ENCODE peak calls at places on chromosomes 11 and 22, in five cellular contexts. C is RPMI7951, B is left cardiac atrium, G is HTR-8/SVneo, Y is pulmonary artery endothelial cell. R is an unnamed sample.

GRCh38 chr11:123409886-123410549 is 20.1 kb upstream of the GRAMD1B start:
- DNase-seq in G (no peak), C (no peak), Y (no peak), B (no peak), R (no peak)

GRCh38 chr11:29272019-29272654 is 744.7 kb downstream of the KCNA4 start:
- DNase-seq in Y (peak), B (no peak), C (peak), G (peak), R (peak)

GRCh38 chr11:88357323-88358039 is 19.9 kb upstream of the CTSC start:
- DNase-seq in B (no peak), G (no peak), Y (no peak), C (peak), R (no peak)

GRCh38 chr22:22721681-22722309 is 77.4 kb downstream of the GGTLC2 start:
- DNase-seq in G (no peak), C (peak), Y (no peak), B (no peak), R (no peak)

GRCh38 chr11:47863189-47863892 is 15.2 kb upstream of the NUP160 start:
- DNase-seq in B (no peak), C (peak), G (no peak), Y (no peak), R (no peak)

GRCh38 chr11:126189109-126189929 is 22.1 kb downstream of the RPUSD4 start:
- DNase-seq in G (no peak), C (no peak), Y (no peak), B (no peak), R (no peak)

GRCh38 chr11:30281476-30282288 is 41.2 kb upstream of the ARL14EP start:
- DNase-seq in C (no peak), G (no peak), B (no peak), Y (no peak), R (no peak)

GRCh38 chr11:17161515-17161914 is 46.3 kb downstream of the PIK3C2A start:
- DNase-seq in G (no peak), Y (peak), B (no peak), C (no peak), R (no peak)

GRCh38 chr11:22561283-22561682 is 64.3 kb downstream of the FANCF start:
- DNase-seq in B (no peak), Y (no peak), C (no peak), G (no peak), R (no peak)

GRCh38 chr11:4643084-4643483 is 698 bp upstream of the OR51E1 start:
- DNase-seq in Y (no peak), C (peak), G (no peak), B (no peak), R (no peak)

GRCh38 chr11:17741487-17741886 is 6.9 kb downstream of the KCNC1 start:
- DNase-seq in Y (no peak), C (no peak), G (no peak), B (no peak), R (no peak)

GRCh38 chr11:130865091-130865771 is 51.0 kb downstream of the SNX19 start:
- DNase-seq in G (no peak), Y (no peak), B (peak), C (no peak), R (peak)

GRCh38 chr11:36333897-36334296 is 37.8 kb downstream of the PRR5L start:
- DNase-seq in C (peak), Y (no peak), B (no peak), G (no peak), R (no peak)

GRCh38 chr11:32510039-32510438 is 73.6 kb upstream of the EIF3M start:
- DNase-seq in G (no peak), Y (no peak), B (no peak), C (no peak), R (no peak)

R was measured in Caco-2.